ENCODE peak calls at places on chromosome 22, in four cellular contexts. S is activated naive CD4-positive, alpha-beta T cell treated with anti-CD3 and anti-CD28 coated beads, Interleukin-2, amount 50 U/mL, for 16 hours; Y is globus pallidus; U is nucleus accumbens. Z is an unnamed sample.

GRCh38 chr22:44180706-44181032 is at the start of gene PARVG:
- DNase-seq in Y (no peak), S (peak; percentile 37), U (no peak), Z (no peak)

GRCh38 chr22:45709866-45710265 is 38.2 kb downstream of the ATXN10 start:
- DNase-seq in S (no peak), U (no peak), Y (no peak), Z (no peak)

GRCh38 chr22:45511847-45512261 is 9.2 kb downstream of the FBLN1 start:
- DNase-seq in S (no peak), U (no peak), Y (no peak), Z (no peak)

GRCh38 chr22:29080061-29080975 is 7.5 kb downstream of the KREMEN1 start:
- DNase-seq in S (no peak), Y (no peak), U (no peak), Z (no peak)

GRCh38 chr22:46057206-46057605 is 80.2 kb upstream of the WNT7B start:
- DNase-seq in S (no peak), U (no peak), Y (peak; percentile 66), Z (no peak)

GRCh38 chr22:29375436-29376076 is 12.8 kb downstream of the AP1B1 start:
- DNase-seq in Y (no peak), S (no peak), U (no peak), Z (no peak)

GRCh38 chr22:35409783-35410662 is 10.1 kb downstream of the MCM5 start:
- DNase-seq in Y (peak; percentile 70), S (no peak), U (no peak), Z (no peak)

GRCh38 chr22:21034989-21035388 is 2.6 kb upstream of the SLC7A4 start:
- DNase-seq in Y (no peak), S (no peak), U (no peak), Z (no peak)

GRCh38 chr22:22619765-22620414 is 24.5 kb upstream of the GGTLC2 start:
- DNase-seq in S (no peak), Y (no peak), U (no peak), Z (no peak)

GRCh38 chr22:19988965-19989724 is 27.5 kb downstream of the ARVCF start:
- DNase-seq in Y (no peak), S (no peak), U (no peak), Z (no peak)

GRCh38 chr22:29994027-29994715 is 86.1 kb upstream of the HORMAD2 start:
- DNase-seq in U (no peak), S (no peak), Y (no peak), Z (no peak)

GRCh38 chr22:27895600-27895999 is 23.5 kb downstream of the PITPNB start:
- DNase-seq in U (no peak), S (no peak), Y (no peak), Z (no peak)

GRCh38 chr22:43446037-43446803 is 34.4 kb downstream of the MPPED1 start:
- DNase-seq in U (no peak), Y (no peak), S (no peak), Z (no peak)

GRCh38 chr22:43002198-43002577 is 12.8 kb downstream of the PACSIN2 start:
- DNase-seq in Y (no peak), S (no peak), U (no peak), Z (no peak)

GRCh38 chr22:29716814-29717213 is 3.0 kb upstream of the CABP7 start:
- DNase-seq in Y (peak; percentile 92), S (no peak), U (peak; percentile 20), Z (no peak)

GRCh38 chr22:50481440-50482106 is at the start of gene ADM2:
- DNase-seq in Y (no peak), S (peak; percentile 74), U (no peak), Z (peak; percentile 46)

GRCh38 chr22:24112188-24112587 is 69.1 kb upstream of the SUSD2 start:
- DNase-seq in S (no peak), U (no peak), Y (no peak), Z (no peak)

GRCh38 chr22:46579751-46580449 is 40.3 kb upstream of the GRAMD4 start:
- DNase-seq in S (peak; percentile 4), Y (no peak), U (no peak), Z (no peak)

GRCh38 chr22:30326704-30327362 is at the start of gene TBC1D10A:
- DNase-seq in S (peak; percentile 94), Y (peak; percentile 85), U (peak; percentile 61), Z (peak; percentile 96)

GRCh38 chr22:30327864-30328345 is 1.2 kb upstream of the TBC1D10A start:
- DNase-seq in S (no peak), U (no peak), Y (no peak), Z (no peak)

GRCh38 chr22:17808688-17809403 is 34.6 kb upstream of the BID start:
- DNase-seq in S (no peak), U (no peak), Y (no peak), Z (no peak)

GRCh38 chr22:30014244-30014643 is 66.0 kb upstream of the HORMAD2 start:
- DNase-seq in U (no peak), S (no peak), Y (no peak), Z (no peak)

GRCh38 chr22:49330421-49331222 is 497.1 kb downstream of the BRD1 start:
- DNase-seq in Y (no peak), U (no peak), S (no peak), Z (no peak)

GRCh38 chr22:17931400-17931825 is 92.9 kb downstream of the MICAL3 start:
- DNase-seq in Y (no peak), U (no peak), S (no peak), Z (no peak)

GRCh38 chr22:33565580-33565995 is 354.7 kb downstream of the LARGE1 start:
- DNase-seq in U (no peak), S (no peak), Y (no peak), Z (no peak)

GRCh38 chr22:46416537-46417267 is 81.2 kb downstream of the TRMU start:
- DNase-seq in S (no peak), U (no peak), Y (no peak), Z (no peak)

GRCh38 chr22:29231971-29232959 is 26.6 kb downstream of the EMID1 start:
- DNase-seq in S (no peak), Y (peak; percentile 26), U (no peak), Z (no peak)

GRCh38 chr22:19275919-19276600 is 15.5 kb downstream of the CLTCL1 start:
- DNase-seq in Y (no peak), S (no peak), U (no peak), Z (no peak)

GRCh38 chr22:38317237-38317994 is at the start of gene CSNK1E:
- DNase-seq in U (peak; percentile 53), Y (peak; percentile 77), S (peak; percentile 75), Z (peak; percentile 37)

GRCh38 chr22:37032134-37032534 is 12.6 kb downstream of the MPST start:
- DNase-seq in Y (no peak), U (no peak), S (no peak), Z (no peak)

GRCh38 chr22:36986242-36986821 is 32.9 kb downstream of the TST start:
- DNase-seq in U (no peak), S (peak; percentile 34), Y (no peak), Z (no peak)

GRCh38 chr22:35564975-35565867 is 24.6 kb downstream of the RASD2 start:
- DNase-seq in U (no peak), Y (no peak), S (no peak), Z (no peak)

GRCh38 chr22:21591695-21592094 is 24.2 kb downstream of the UBE2L3 start:
- DNase-seq in U (no peak), S (no peak), Y (no peak), Z (no peak)

GRCh38 chr22:36252754-36253522 is at the start of gene APOL1:
- DNase-seq in U (no peak), Y (no peak), S (peak; percentile 50), Z (no peak)

GRCh38 chr22:29306830-29307657 is 594 bp downstream of the GAS2L1 start:
- DNase-seq in U (no peak), S (no peak), Y (peak; percentile 59), Z (no peak)

GRCh38 chr22:49855491-49855911 is 1.9 kb downstream of the ZBED4 start:
- DNase-seq in S (no peak), Y (no peak), U (no peak), Z (no peak)

GRCh38 chr22:38871360-38872171 is 450 bp downstream of the CBX6 start:
- DNase-seq in S (peak; percentile 50), Y (no peak), U (no peak), Z (no peak)

GRCh38 chr22:19152942-19153883 is 3.1 kb upstream of the GSC2 start:
- DNase-seq in Y (no peak), S (no peak), U (no peak), Z (no peak)